ENCODE peak calls at places on chromosomes 5 and 9, in seven cellular contexts. One of them, this sample, is unnamed. For H3K4me1, the result is how much of the 10 kb centered on the place peaks cover.

GRCh38 chr9:3887798-3888495 is 362.1 kb upstream of the RFX3 start:
- DNase-seq in gastrocnemius medialis: no peak
- DNase-seq in adrenal gland: no peak
- DNase-seq in stomach: no peak
- DNase-seq in Peyer's patch: no peak
- DNase-seq in cardiac muscle cell: no peak
- DNase-seq in prostate gland: no peak
- DNase-seq in this sample: no peak

GRCh38 chr5:61416010-61416409 is 84.0 kb downstream of the ZSWIM6 start:
- DNase-seq in Peyer's patch: no peak
- DNase-seq in stomach: no peak
- DNase-seq in cardiac muscle cell: no peak
- DNase-seq in prostate gland: no peak
- DNase-seq in adrenal gland: no peak
- DNase-seq in gastrocnemius medialis: no peak
- DNase-seq in this sample: no peak

GRCh38 chr5:125200842-125201373 is 454.5 kb upstream of the ZNF608 start:
- DNase-seq in Peyer's patch: no peak
- DNase-seq in prostate gland: no peak
- DNase-seq in stomach: no peak
- DNase-seq in gastrocnemius medialis: no peak
- DNase-seq in adrenal gland: no peak
- DNase-seq in cardiac muscle cell: no peak
- DNase-seq in this sample: no peak

GRCh38 chr9:71145179-71145578 is 23.8 kb upstream of the TRPM3 start:
- DNase-seq in adrenal gland: peak
- DNase-seq in stomach: peak
- DNase-seq in cardiac muscle cell: peak
- DNase-seq in Peyer's patch: no peak
- DNase-seq in prostate gland: no peak
- DNase-seq in gastrocnemius medialis: no peak
- DNase-seq in this sample: no peak

GRCh38 chr9:110916361-110916760 is 121.9 kb downstream of the LPAR1 start:
- DNase-seq in stomach: no peak
- DNase-seq in adrenal gland: no peak
- DNase-seq in gastrocnemius medialis: no peak
- DNase-seq in Peyer's patch: no peak
- DNase-seq in prostate gland: no peak
- DNase-seq in cardiac muscle cell: no peak
- DNase-seq in this sample: no peak

GRCh38 chr5:92402045-92402444 is 1018.9 kb upstream of the ARRDC3 start:
- DNase-seq in prostate gland: no peak
- DNase-seq in gastrocnemius medialis: no peak
- DNase-seq in stomach: no peak
- DNase-seq in adrenal gland: no peak
- DNase-seq in cardiac muscle cell: no peak
- DNase-seq in Peyer's patch: no peak
- DNase-seq in this sample: no peak

GRCh38 chr5:65912311-65912710 is 14.1 kb upstream of the ERBIN start:
- DNase-seq in stomach: no peak
- DNase-seq in prostate gland: no peak
- DNase-seq in adrenal gland: no peak
- DNase-seq in gastrocnemius medialis: no peak
- DNase-seq in cardiac muscle cell: no peak
- DNase-seq in Peyer's patch: no peak
- DNase-seq in this sample: no peak

GRCh38 chr5:74357827-74358226 is 282.7 kb downstream of the ENC1 start:
- DNase-seq in stomach: no peak
- DNase-seq in prostate gland: no peak
- DNase-seq in Peyer's patch: no peak
- DNase-seq in cardiac muscle cell: no peak
- DNase-seq in gastrocnemius medialis: no peak
- DNase-seq in adrenal gland: no peak
- DNase-seq in this sample: no peak

GRCh38 chr5:15682566-15682965 is 182.6 kb downstream of the FBXL7 start:
- DNase-seq in Peyer's patch: no peak
- DNase-seq in gastrocnemius medialis: no peak
- DNase-seq in adrenal gland: no peak
- DNase-seq in stomach: no peak
- DNase-seq in prostate gland: no peak
- DNase-seq in cardiac muscle cell: no peak
- DNase-seq in this sample: no peak

GRCh38 chr9:97046228-97046627 is 7.3 kb upstream of the CTSV start:
- DNase-seq in adrenal gland: peak
- DNase-seq in gastrocnemius medialis: peak
- DNase-seq in prostate gland: peak
- DNase-seq in cardiac muscle cell: no peak
- DNase-seq in stomach: peak
- DNase-seq in Peyer's patch: peak
- DNase-seq in this sample: no peak

GRCh38 chr5:74862221-74862620 is 4.0 kb downstream of the FAM169A start:
- DNase-seq in gastrocnemius medialis: no peak
- DNase-seq in Peyer's patch: no peak
- DNase-seq in adrenal gland: no peak
- DNase-seq in stomach: no peak
- DNase-seq in prostate gland: no peak
- DNase-seq in cardiac muscle cell: no peak
- DNase-seq in this sample: no peak

GRCh38 chr5:135576075-135576599 is 2.7 kb downstream of the CXCL14 start:
- DNase-seq in gastrocnemius medialis: no peak
- DNase-seq in prostate gland: no peak
- DNase-seq in stomach: no peak
- DNase-seq in adrenal gland: no peak
- DNase-seq in cardiac muscle cell: no peak
- DNase-seq in Peyer's patch: no peak
- DNase-seq in this sample: no peak

GRCh38 chr5:100898504-100899346 is 4.4 kb downstream of the ST8SIA4 start:
- DNase-seq in adrenal gland: no peak
- DNase-seq in prostate gland: no peak
- DNase-seq in gastrocnemius medialis: no peak
- DNase-seq in stomach: no peak
- DNase-seq in cardiac muscle cell: no peak
- DNase-seq in Peyer's patch: no peak
- DNase-seq in this sample: no peak

GRCh38 chr9:123550797-123551196 is 194.8 kb downstream of the CRB2 start:
- DNase-seq in cardiac muscle cell: peak
- DNase-seq in gastrocnemius medialis: no peak
- DNase-seq in Peyer's patch: no peak
- DNase-seq in stomach: no peak
- DNase-seq in prostate gland: no peak
- DNase-seq in adrenal gland: no peak
- DNase-seq in this sample: no peak

GRCh38 chr5:39187873-39188731 is 31.3 kb downstream of the FYB1 start:
- DNase-seq in Peyer's patch: no peak
- DNase-seq in gastrocnemius medialis: no peak
- DNase-seq in adrenal gland: no peak
- DNase-seq in stomach: no peak
- DNase-seq in prostate gland: no peak
- DNase-seq in cardiac muscle cell: no peak
- DNase-seq in this sample: no peak

GRCh38 chr9:86682240-86682639 is 265.1 kb downstream of the GAS1 start:
- DNase-seq in gastrocnemius medialis: no peak
- DNase-seq in prostate gland: no peak
- DNase-seq in stomach: no peak
- DNase-seq in adrenal gland: no peak
- DNase-seq in cardiac muscle cell: no peak
- DNase-seq in Peyer's patch: no peak
- DNase-seq in this sample: no peak

GRCh38 chr5:179618923-179619554 is 4.4 kb downstream of the HNRNPH1 start:
- DNase-seq in stomach: no peak
- DNase-seq in cardiac muscle cell: no peak
- DNase-seq in prostate gland: no peak
- DNase-seq in adrenal gland: peak
- DNase-seq in gastrocnemius medialis: no peak
- DNase-seq in Peyer's patch: no peak
- DNase-seq in this sample: no peak

GRCh38 chr9:123348317-123348992 is 7.5 kb upstream of the CRB2 start:
- DNase-seq in cardiac muscle cell: no peak
- DNase-seq in Peyer's patch: no peak
- DNase-seq in gastrocnemius medialis: no peak
- DNase-seq in stomach: no peak
- DNase-seq in adrenal gland: no peak
- DNase-seq in prostate gland: no peak
- DNase-seq in this sample: no peak

GRCh38 chr9:21685502-21685901 is 116.9 kb upstream of the MTAP start:
- DNase-seq in gastrocnemius medialis: no peak
- DNase-seq in Peyer's patch: no peak
- DNase-seq in adrenal gland: no peak
- DNase-seq in stomach: no peak
- DNase-seq in cardiac muscle cell: no peak
- DNase-seq in prostate gland: no peak
- DNase-seq in this sample: no peak
- H3K4me1 ChIP-seq in gastrocnemius medialis: under half
- H3K4me1 ChIP-seq in Peyer's patch: under half
- H3K4me1 ChIP-seq in adrenal gland: under half
- H3K4me1 ChIP-seq in stomach: under half
- H3K4me1 ChIP-seq in cardiac muscle cell: under half
- H3K4me1 ChIP-seq in prostate gland: under half
- H3K4me1 ChIP-seq in this sample: under half

GRCh38 chr5:88298425-88298824 is 29.8 kb upstream of the TMEM161B start:
- DNase-seq in adrenal gland: no peak
- DNase-seq in prostate gland: no peak
- DNase-seq in gastrocnemius medialis: no peak
- DNase-seq in stomach: no peak
- DNase-seq in Peyer's patch: no peak
- DNase-seq in cardiac muscle cell: no peak
- DNase-seq in this sample: no peak

DNA sequence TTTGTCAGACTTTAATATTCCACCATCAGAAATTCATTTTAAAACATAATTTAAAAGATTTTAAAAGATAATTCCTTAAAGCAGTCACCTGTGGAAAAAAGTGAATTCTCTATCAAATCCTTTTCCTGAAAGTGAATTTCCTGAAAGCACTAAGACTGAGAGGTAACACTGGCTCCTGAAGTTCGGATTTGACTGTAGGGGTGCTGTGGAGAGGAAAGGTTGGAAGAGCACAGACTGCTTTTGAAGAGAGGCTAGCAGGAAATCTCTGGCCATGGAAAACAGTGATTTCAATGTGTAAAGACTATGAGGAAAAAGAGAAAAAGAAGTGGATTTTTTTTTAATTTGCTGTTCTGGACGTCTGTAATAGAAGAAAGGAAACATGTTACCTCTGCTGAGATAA is 35.7 kb upstream of the TMEM161B start:
- DNase-seq in Peyer's patch: no peak
- DNase-seq in gastrocnemius medialis: no peak
- DNase-seq in adrenal gland: no peak
- DNase-seq in prostate gland: no peak
- DNase-seq in cardiac muscle cell: no peak
- DNase-seq in stomach: no peak
- DNase-seq in this sample: no peak
- TF ChIP-seq CTCF in Peyer's patch: no peak
- TF ChIP-seq CTCF in gastrocnemius medialis: no peak
- TF ChIP-seq CTCF in adrenal gland: no peak
- TF ChIP-seq CTCF in prostate gland: no peak
- TF ChIP-seq CTCF in cardiac muscle cell: no peak
- TF ChIP-seq CTCF in stomach: no peak
- TF ChIP-seq CTCF in this sample: no peak

GRCh38 chr9:95060916-95061315 is 256.6 kb downstream of the FANCC start:
- DNase-seq in Peyer's patch: no peak
- DNase-seq in prostate gland: no peak
- DNase-seq in adrenal gland: no peak
- DNase-seq in cardiac muscle cell: no peak
- DNase-seq in stomach: no peak
- DNase-seq in gastrocnemius medialis: no peak
- DNase-seq in this sample: no peak

GRCh38 chr9:95060246-95060645 is 257.3 kb downstream of the FANCC start:
- DNase-seq in adrenal gland: no peak
- DNase-seq in stomach: no peak
- DNase-seq in cardiac muscle cell: no peak
- DNase-seq in gastrocnemius medialis: no peak
- DNase-seq in prostate gland: no peak
- DNase-seq in Peyer's patch: no peak
- DNase-seq in this sample: no peak

GRCh38 chr9:95061916-95062600 is 255.5 kb downstream of the FANCC start:
- DNase-seq in prostate gland: no peak
- DNase-seq in Peyer's patch: no peak
- DNase-seq in stomach: no peak
- DNase-seq in adrenal gland: no peak
- DNase-seq in gastrocnemius medialis: peak
- DNase-seq in cardiac muscle cell: no peak
- DNase-seq in this sample: no peak

GRCh38 chr9:95063300-95063699 is 254.2 kb downstream of the FANCC start:
- DNase-seq in Peyer's patch: no peak
- DNase-seq in stomach: no peak
- DNase-seq in cardiac muscle cell: peak
- DNase-seq in adrenal gland: no peak
- DNase-seq in gastrocnemius medialis: no peak
- DNase-seq in prostate gland: no peak
- DNase-seq in this sample: no peak

DNA sequence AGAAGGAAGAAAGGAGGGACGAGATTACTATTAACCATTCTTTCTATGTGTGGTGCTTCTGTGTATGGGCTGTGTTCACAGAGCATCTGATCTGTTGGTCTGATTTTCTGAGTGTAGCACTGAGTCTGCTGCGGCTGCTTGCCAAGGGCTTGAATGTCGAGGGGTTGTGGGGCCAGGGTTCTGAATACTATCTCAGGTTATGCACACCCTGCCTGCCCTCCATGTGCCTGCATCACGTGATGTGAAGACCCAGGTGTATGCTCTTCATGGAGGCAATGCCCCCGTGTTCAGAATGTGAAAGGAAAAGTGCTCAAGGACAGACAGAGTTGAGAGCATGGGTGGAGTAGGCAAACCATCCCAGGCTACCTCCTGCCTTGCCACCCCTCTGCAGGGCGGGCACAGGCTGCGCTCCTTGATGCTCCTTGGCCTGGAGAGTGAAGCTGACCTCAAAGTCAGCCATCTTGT is 254.9 kb downstream of the FANCC start:
- DNase-seq in cardiac muscle cell: no peak
- DNase-seq in Peyer's patch: no peak
- DNase-seq in prostate gland: no peak
- DNase-seq in stomach: no peak
- DNase-seq in gastrocnemius medialis: no peak
- DNase-seq in adrenal gland: no peak
- DNase-seq in this sample: no peak
- H3K4me1 ChIP-seq in cardiac muscle cell: under half
- H3K4me1 ChIP-seq in Peyer's patch: under half
- H3K4me1 ChIP-seq in prostate gland: under half
- H3K4me1 ChIP-seq in stomach: half or more
- H3K4me1 ChIP-seq in gastrocnemius medialis: half or more
- H3K4me1 ChIP-seq in adrenal gland: half or more
- H3K4me1 ChIP-seq in this sample: under half

DNA sequence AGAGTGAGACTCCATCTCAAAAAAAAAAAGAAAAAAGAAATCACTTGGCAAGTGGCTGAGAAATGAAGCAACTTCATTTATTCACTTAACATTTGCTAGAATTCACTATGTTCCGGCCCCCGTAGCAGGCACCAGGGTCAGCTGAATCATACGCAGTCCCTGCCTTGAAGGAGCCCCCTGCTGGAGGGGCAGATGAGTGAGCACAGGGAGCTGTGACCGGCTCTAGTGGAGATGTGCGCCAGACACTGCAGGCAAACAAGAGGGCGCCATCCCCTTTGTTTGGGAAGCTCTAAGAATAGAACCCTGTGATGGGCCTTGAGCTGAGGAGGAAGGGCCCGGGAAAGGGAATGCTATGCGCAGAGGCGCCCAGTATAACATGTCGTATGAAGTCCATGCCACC is 20.2 kb upstream of the RPL26L1 start:
- DNase-seq in adrenal gland: no peak
- DNase-seq in prostate gland: no peak
- DNase-seq in stomach: no peak
- DNase-seq in gastrocnemius medialis: no peak
- DNase-seq in cardiac muscle cell: peak
- DNase-seq in Peyer's patch: no peak
- DNase-seq in this sample: no peak
- TF ChIP-seq CTCF in adrenal gland: peak
- TF ChIP-seq CTCF in prostate gland: peak
- TF ChIP-seq CTCF in stomach: no peak
- TF ChIP-seq CTCF in gastrocnemius medialis: peak
- TF ChIP-seq CTCF in cardiac muscle cell: peak
- TF ChIP-seq CTCF in Peyer's patch: no peak
- TF ChIP-seq CTCF in this sample: no peak